ENCODE peak calls at places on chromosomes 7 and 10, in nine cellular contexts. P is endodermal cell; N is pancreas; Z is heart left ventricle; E is cardiac muscle cell; O is brain microvascular endothelial cell; R is CD4-positive, alpha-beta T cell; W is adrenal gland; T is sigmoid colon. F is an unnamed sample. For H3K27me3, the result is how much of the 10 kb centered on the place peaks cover.

GRCh38 chr7:158489462-158490155 is 98.0 kb downstream of the PTPRN2 start:
- DNase-seq in R (no peak), O (no peak), P (no peak), Z (no peak), W (no peak), T (no peak), N (no peak), E (no peak), F (no peak)

GRCh38 chr7:149869291-149869650 is 4.5 kb upstream of the ATP6V0E2 start:
- DNase-seq in E (no peak), T (no peak), N (no peak), P (peak), O (no peak), Z (no peak), W (no peak), R (no peak), F (no peak)

GRCh38 chr7:8310876-8311275 is 48.9 kb upstream of the ICA1 start:
- DNase-seq in Z (no peak), P (no peak), R (no peak), E (no peak), W (no peak), N (no peak), T (no peak), O (no peak), F (no peak)

GRCh38 chr10:78169214-78169613 is 135.6 kb downstream of the RPS24 start:
- DNase-seq in O (no peak), R (no peak), P (no peak), T (no peak), N (no peak), Z (no peak), W (no peak), E (no peak), F (no peak)

GRCh38 chr10:26269754-26270153 is 53.2 kb downstream of the GAD2 start:
- DNase-seq in O (peak), R (no peak), T (no peak), E (peak), N (no peak), W (no peak), Z (no peak), P (peak), F (no peak)

GRCh38 chr7:7554021-7554432 is 12.7 kb upstream of the MIOS start:
- DNase-seq in E (no peak), Z (no peak), O (peak), W (no peak), T (no peak), N (no peak), R (no peak), P (no peak), F (peak)

GRCh38 chr10:35271086-35271834 is 65.0 kb upstream of the CCNY start:
- DNase-seq in W (no peak), P (no peak), Z (no peak), E (peak), N (no peak), T (no peak), O (no peak), R (no peak), F (no peak)

GRCh38 chr7:40156988-40157387 is 22.2 kb downstream of the SUGCT start:
- DNase-seq in T (no peak), E (no peak), N (no peak), O (no peak), P (no peak), R (no peak), Z (no peak), W (no peak), F (no peak)

GRCh38 chr10:133335238-133336122 is 1.2 kb downstream of the CALY start:
- DNase-seq in N (peak), W (no peak), Z (no peak), T (no peak), R (peak), O (peak), E (no peak), P (peak), F (no peak)

GRCh38 chr7:43294080-43294630 is 181.7 kb downstream of the HECW1 start:
- DNase-seq in O (peak), E (no peak), R (no peak), T (peak), W (peak), P (peak), N (no peak), Z (no peak), F (peak)

GRCh38 chr10:131577178-131577555 is 265.6 kb upstream of the TCERG1L start:
- DNase-seq in W (no peak), N (no peak), T (no peak), O (no peak), P (peak), E (no peak), R (no peak), Z (no peak), F (no peak)

GRCh38 chr7:6402041-6402440 is 45.7 kb downstream of the DAGLB start:
- DNase-seq in T (no peak), P (no peak), O (no peak), Z (no peak), N (no peak), R (no peak), W (no peak), E (no peak), F (no peak)

GRCh38 chr7:12199363-12199762 is 11.7 kb upstream of the TMEM106B start:
- DNase-seq in Z (no peak), O (no peak), E (peak), R (no peak), T (no peak), P (no peak), N (no peak), W (no peak), F (peak)

GRCh38 chr10:86583983-86584382 is 62.4 kb upstream of the WAPL start:
- DNase-seq in Z (no peak), O (no peak), R (no peak), W (no peak), E (no peak), N (no peak), P (peak), T (no peak), F (no peak)

GRCh38 chr7:96285579-96285978 is 36.3 kb downstream of the SLC25A13 start:
- DNase-seq in E (no peak), W (no peak), T (no peak), P (no peak), Z (no peak), O (no peak), R (no peak), N (no peak), F (no peak)

DNA sequence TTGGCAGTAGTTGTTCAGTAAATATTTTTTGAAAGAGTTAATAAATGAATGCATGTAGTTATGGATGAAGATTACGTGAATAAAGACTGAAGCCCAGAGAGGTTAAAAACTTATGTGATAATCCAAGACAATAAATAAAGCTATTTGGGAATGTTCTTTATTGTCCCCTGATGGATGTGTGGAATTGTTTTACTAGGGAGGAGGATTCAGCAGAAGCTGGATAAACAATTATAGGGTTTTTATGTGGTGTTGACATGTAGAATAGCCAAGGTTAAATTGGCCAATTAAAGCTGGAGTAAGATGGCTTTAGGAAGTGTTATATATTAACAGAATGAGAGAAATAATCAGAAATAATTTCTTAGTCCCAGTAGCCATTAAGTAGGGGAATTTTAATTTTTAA is 66.0 kb downstream of the CNNM2 start:
- DNase-seq in P (no peak), O (no peak), E (no peak), R (no peak), Z (no peak), T (no peak), W (no peak), N (no peak), F (no peak)
- TF ChIP-seq CTCF in P (no peak), O (no peak), E (no peak), R (no peak), Z (no peak), T (no peak), W (no peak), N (no peak), F (no peak)

GRCh38 chr10:71771204-71771603 is 2.1 kb downstream of the VSIR start:
- DNase-seq in W (peak), E (no peak), P (no peak), Z (peak), N (peak), R (no peak), O (no peak), T (no peak), F (no peak)

GRCh38 chr10:71767420-71768035 is 5.8 kb downstream of the VSIR start:
- DNase-seq in O (peak), W (peak), Z (peak), R (no peak), T (no peak), P (no peak), N (no peak), E (no peak), F (no peak)

GRCh38 chr10:71770255-71770654 is 3.1 kb downstream of the VSIR start:
- DNase-seq in W (no peak), E (no peak), T (no peak), P (no peak), R (no peak), O (peak), N (no peak), Z (peak), F (no peak)

GRCh38 chr10:71770789-71771188 is 2.5 kb downstream of the VSIR start:
- DNase-seq in O (no peak), Z (peak), E (no peak), R (no peak), N (peak), T (peak), P (no peak), W (no peak), F (no peak)

GRCh38 chr10:71769279-71769823 is 4.0 kb downstream of the VSIR start:
- DNase-seq in O (peak), R (no peak), P (no peak), N (no peak), Z (peak), W (no peak), T (no peak), E (no peak), F (no peak)
- H3K27ac ChIP-seq in O (peak), R (peak), P (no peak), N (no peak), Z (peak), W (peak), T (peak), E (no peak), F (no peak)

GRCh38 chr7:37921876-37922275 is 1.4 kb downstream of the EPDR1 start:
- DNase-seq in O (no peak), W (no peak), E (no peak), P (no peak), R (no peak), T (no peak), N (no peak), Z (no peak), F (no peak)
- H3K27me3 ChIP-seq in O (under half), W (under half), E (under half), P (half or more), R (under half), T (under half), N (under half), Z (under half), F (under half)

GRCh38 chr10:77156406-77156879 is 481.2 kb downstream of the KCNMA1 start:
- DNase-seq in W (no peak), E (no peak), R (no peak), O (peak), Z (no peak), P (no peak), N (no peak), T (no peak), F (no peak)
- TF ChIP-seq CTCF in W (no peak), E (no peak), R (no peak), O (no peak), Z (no peak), P (no peak), N (no peak), T (no peak), F (no peak)

GRCh38 chr7:131533566-131534561 is 22.6 kb downstream of the PODXL start:
- DNase-seq in E (no peak), P (no peak), W (no peak), O (no peak), Z (no peak), R (no peak), T (peak), N (peak), F (no peak)

GRCh38 chr7:131533151-131533559 is 23.3 kb downstream of the PODXL start:
- DNase-seq in Z (no peak), O (no peak), N (peak), W (no peak), P (no peak), E (no peak), T (peak), R (no peak), F (no peak)

GRCh38 chr7:131530137-131530536 is 26.3 kb downstream of the PODXL start:
- DNase-seq in P (no peak), E (no peak), O (no peak), R (no peak), W (no peak), N (no peak), T (peak), Z (no peak), F (no peak)

GRCh38 chr7:131529617-131530016 is 26.8 kb downstream of the PODXL start:
- DNase-seq in T (no peak), R (no peak), P (no peak), O (no peak), W (no peak), E (no peak), N (peak), Z (no peak), F (no peak)

GRCh38 chr7:131532570-131533091 is 23.8 kb downstream of the PODXL start:
- DNase-seq in T (peak), W (no peak), R (no peak), Z (no peak), P (no peak), N (peak), E (no peak), O (no peak), F (no peak)
- H3K27ac ChIP-seq in T (no peak), W (peak), R (no peak), Z (peak), P (no peak), N (no peak), E (no peak), O (no peak), F (no peak)

DNA sequence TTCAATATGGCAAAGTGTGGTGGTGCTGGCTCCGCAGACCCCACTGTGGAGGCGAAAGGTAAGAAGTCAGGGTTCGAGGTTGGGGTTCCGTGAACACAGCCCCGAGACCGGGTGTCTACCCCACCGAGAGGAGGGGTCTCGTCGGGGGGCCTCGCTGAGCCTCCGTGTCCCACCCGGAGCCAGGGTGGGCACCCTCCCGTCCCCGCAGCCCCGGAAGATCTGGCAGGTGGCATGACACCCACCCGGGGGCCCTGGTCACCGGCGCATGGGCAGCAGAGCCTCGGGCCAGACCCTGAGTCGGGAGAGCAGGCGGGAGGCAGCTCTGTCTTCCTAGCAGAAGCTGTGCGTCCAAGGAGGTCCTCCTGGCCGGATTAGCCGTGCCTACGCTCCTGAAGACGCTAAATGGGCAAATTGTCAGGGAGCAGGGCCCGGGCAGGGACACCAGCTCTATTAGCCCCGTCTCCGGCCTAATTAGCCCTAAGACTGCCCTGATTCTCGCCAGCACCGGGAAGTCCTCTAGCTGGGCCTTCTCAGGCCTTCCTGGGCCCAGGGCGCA is 56.4 kb downstream of the UNCX start:
- DNase-seq in R (no peak), E (no peak), O (no peak), T (no peak), W (no peak), P (no peak), Z (no peak), N (no peak), F (no peak)
- H3K27me3 ChIP-seq in R (under half), E (under half), O (under half), T (under half), W (under half), P (under half), Z (under half), N (under half), F (under half)

GRCh38 chr10:24396396-24396795 is 187.5 kb downstream of the KIAA1217 start:
- DNase-seq in R (no peak), Z (no peak), T (no peak), W (no peak), O (no peak), E (no peak), P (no peak), N (no peak), F (no peak)
- TF ChIP-seq CTCF in R (no peak), Z (no peak), T (no peak), W (no peak), O (peak), E (peak), P (peak), N (no peak), F (peak)

GRCh38 chr7:138460649-138461607 is 869 bp downstream of the TRIM24 start:
- DNase-seq in T (peak), O (peak), R (peak), W (peak), P (peak), N (peak), E (peak), Z (peak), F (peak)

GRCh38 chr7:138458576-138459234 is 1.4 kb upstream of the TRIM24 start:
- DNase-seq in E (no peak), W (no peak), Z (no peak), R (no peak), N (no peak), T (no peak), O (no peak), P (peak), F (no peak)

GRCh38 chr7:138460176-138460648 is at the start of gene TRIM24:
- DNase-seq in P (no peak), R (no peak), N (peak), Z (peak), T (peak), W (peak), O (no peak), E (no peak), F (no peak)

GRCh38 chr7:138456220-138456619 is 3.8 kb upstream of the TRIM24 start:
- DNase-seq in R (no peak), P (peak), E (no peak), O (no peak), T (no peak), W (no peak), N (no peak), Z (no peak), F (no peak)

DNA sequence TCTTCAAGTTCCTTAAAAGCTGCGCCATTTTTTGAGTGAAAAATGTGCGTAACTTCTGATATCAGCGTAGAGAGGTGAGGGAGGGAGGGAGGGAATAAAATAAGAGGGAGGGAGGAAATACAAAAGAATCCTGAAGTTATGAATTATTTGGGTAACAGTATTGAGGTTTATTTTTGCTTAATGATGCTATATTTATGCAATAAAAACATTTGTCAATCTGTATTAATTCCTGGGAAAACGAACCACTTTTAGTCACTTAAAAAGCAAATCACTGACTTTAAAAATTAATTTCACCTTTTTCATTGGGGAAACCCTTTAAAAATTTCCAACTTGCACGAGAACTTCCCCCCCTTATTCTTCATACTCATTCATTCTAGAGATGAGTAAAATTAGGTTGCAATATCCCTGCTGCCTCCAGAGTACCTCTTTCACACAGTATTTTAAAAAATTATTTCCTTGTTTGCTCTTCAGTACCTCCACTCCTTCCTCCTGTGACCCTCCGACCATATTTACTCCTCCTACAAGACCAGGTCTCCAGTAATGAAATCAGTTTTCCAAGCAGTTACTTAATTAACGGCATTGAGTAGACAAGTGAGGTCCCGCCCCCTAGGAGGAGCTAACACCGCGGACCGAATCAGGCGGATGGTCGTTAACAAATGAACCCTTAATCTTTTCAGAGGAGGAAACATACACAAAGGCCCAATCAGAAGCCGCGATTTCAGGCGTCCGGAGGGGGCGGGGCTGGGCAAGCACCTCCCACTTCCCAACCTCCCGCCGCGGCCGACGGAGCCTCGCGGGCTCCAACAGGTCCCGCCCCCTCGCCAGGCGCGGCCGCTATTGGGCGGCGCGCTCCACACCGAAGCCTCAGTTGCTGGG is 521 bp upstream of the TRIM24 start:
- DNase-seq in W (no peak), R (peak), E (peak), O (peak), T (peak), N (peak), Z (no peak), P (peak), F (peak)
- H3K27ac ChIP-seq in W (no peak), R (no peak), E (peak), O (peak), T (peak), N (no peak), Z (peak), P (no peak), F (no peak)

DNA sequence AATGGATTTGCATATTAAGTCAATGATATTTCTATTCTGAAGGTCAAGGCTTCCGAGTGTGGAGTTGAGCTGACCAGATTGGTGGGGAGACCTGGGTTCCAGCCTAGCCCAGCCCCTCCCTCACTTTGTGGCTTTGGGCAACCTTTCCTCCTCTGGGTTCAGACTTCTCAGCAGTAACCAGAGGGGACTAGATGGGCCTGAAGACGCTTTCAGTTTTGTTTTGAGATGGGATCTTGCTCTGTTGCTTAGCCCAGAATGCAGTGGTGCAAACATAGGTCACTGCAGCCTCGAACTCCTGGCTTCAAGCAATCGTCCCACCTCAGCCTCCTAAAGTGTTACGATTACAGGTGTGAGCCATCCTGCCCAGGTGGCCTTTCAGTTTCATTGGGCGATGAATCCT is 68.1 kb upstream of the LEP start:
- DNase-seq in R (no peak), P (peak), E (no peak), W (no peak), T (no peak), O (no peak), N (no peak), Z (no peak), F (no peak)
- H3K27me3 ChIP-seq in R (under half), P (half or more), E (half or more), W (under half), T (under half), O (half or more), N (under half), Z (under half), F (half or more)

F was measured in foreskin keratinocyte.